ENCODE peak calls at places on chromosomes 1 and 21, in seven cellular contexts. A is Peyer's patch; F is bronchial epithelial cell; Q is stomach; X is left lung; C is lower leg skin; B is CD8-positive, alpha-beta T cell. O is an unnamed sample.
A peak's percentile ranks its signal among the peaks of the same experiment; 100 is the strongest.

GRCh38 chr1:174964261-174964984 is 35.3 kb upstream of the CACYBP start:
- DNase-seq in A (no peak), F (peak; percentile 99), Q (no peak), X (no peak), C (peak; percentile 17), B (no peak), O (no peak)

GRCh38 chr1:109789771-109790170 is 26.0 kb upstream of the EPS8L3 start:
- DNase-seq in A (no peak), F (no peak), Q (peak; percentile 19), X (peak; percentile 22), C (no peak), B (no peak), O (no peak)

GRCh38 chr1:168408531-168409242 is 128.0 kb downstream of the TBX19 start:
- DNase-seq in A (no peak), F (peak; percentile 88), Q (no peak), X (no peak), C (no peak), B (peak; percentile 48), O (no peak)

GRCh38 chr1:119898520-119898919 is 2.2 kb upstream of the ADAM30 start:
- DNase-seq in A (no peak), F (no peak), Q (no peak), X (no peak), C (no peak), B (no peak), O (no peak)

GRCh38 chr1:69940816-69941215 is 264.6 kb downstream of the LRRC40 start:
- DNase-seq in A (no peak), F (no peak), Q (no peak), X (no peak), C (no peak), B (no peak), O (no peak)

GRCh38 chr1:26790551-26790953 is 2.8 kb downstream of the PIGV start:
- DNase-seq in A (no peak), F (no peak), Q (no peak), X (no peak), C (no peak), B (no peak), O (no peak)

GRCh38 chr1:220768127-220768601 is 18.5 kb upstream of the MTARC1 start:
- DNase-seq in A (no peak), F (no peak), Q (peak; percentile 62), X (no peak), C (no peak), B (no peak), O (no peak)

GRCh38 chr1:101407505-101408211 is 170.8 kb downstream of the S1PR1 start:
- DNase-seq in A (no peak), F (no peak), Q (no peak), X (no peak), C (no peak), B (no peak), O (no peak)

GRCh38 chr1:53362851-53363642 is 35.2 kb upstream of the LRP8 start:
- DNase-seq in A (peak; percentile 42), F (no peak), Q (peak; percentile 8), X (peak; percentile 10), C (no peak), B (no peak), O (peak; percentile 78)

GRCh38 chr1:214216779-214217178 is 64.2 kb upstream of the SMYD2 start:
- DNase-seq in A (no peak), F (peak; percentile 96), Q (peak; percentile 50), X (no peak), C (no peak), B (no peak), O (no peak)

GRCh38 chr1:92583821-92584760 is 97.4 kb upstream of the GFI1 start:
- DNase-seq in A (no peak), F (peak; percentile 91), Q (no peak), X (no peak), C (no peak), B (no peak), O (no peak)

GRCh38 chr21:37369307-37369854 is 2.8 kb downstream of the DYRK1A start:
- DNase-seq in A (no peak), F (no peak), Q (no peak), X (no peak), C (no peak), B (no peak), O (no peak)

GRCh38 chr1:46749921-46750404 is 31.0 kb upstream of the EFCAB14 start:
- DNase-seq in A (no peak), F (peak; percentile 74), Q (no peak), X (no peak), C (peak; percentile 81), B (no peak), O (no peak)

GRCh38 chr1:1223891-1224290 is 7.9 kb downstream of the SDF4 start:
- DNase-seq in A (no peak), F (no peak), Q (no peak), X (no peak), C (no peak), B (no peak), O (no peak)

GRCh38 chr1:160777486-160778089 is 18.4 kb upstream of the LY9 start:
- DNase-seq in A (no peak), F (peak; percentile 56), Q (peak; percentile 68), X (no peak), C (no peak), B (no peak), O (peak; percentile 70)
- TF ChIP-seq CTCF in A (peak; percentile 73), F (peak; percentile 83), Q (peak; percentile 61), X (peak; percentile 35), C (no peak), B (peak; percentile 77), O (no peak)

DNA sequence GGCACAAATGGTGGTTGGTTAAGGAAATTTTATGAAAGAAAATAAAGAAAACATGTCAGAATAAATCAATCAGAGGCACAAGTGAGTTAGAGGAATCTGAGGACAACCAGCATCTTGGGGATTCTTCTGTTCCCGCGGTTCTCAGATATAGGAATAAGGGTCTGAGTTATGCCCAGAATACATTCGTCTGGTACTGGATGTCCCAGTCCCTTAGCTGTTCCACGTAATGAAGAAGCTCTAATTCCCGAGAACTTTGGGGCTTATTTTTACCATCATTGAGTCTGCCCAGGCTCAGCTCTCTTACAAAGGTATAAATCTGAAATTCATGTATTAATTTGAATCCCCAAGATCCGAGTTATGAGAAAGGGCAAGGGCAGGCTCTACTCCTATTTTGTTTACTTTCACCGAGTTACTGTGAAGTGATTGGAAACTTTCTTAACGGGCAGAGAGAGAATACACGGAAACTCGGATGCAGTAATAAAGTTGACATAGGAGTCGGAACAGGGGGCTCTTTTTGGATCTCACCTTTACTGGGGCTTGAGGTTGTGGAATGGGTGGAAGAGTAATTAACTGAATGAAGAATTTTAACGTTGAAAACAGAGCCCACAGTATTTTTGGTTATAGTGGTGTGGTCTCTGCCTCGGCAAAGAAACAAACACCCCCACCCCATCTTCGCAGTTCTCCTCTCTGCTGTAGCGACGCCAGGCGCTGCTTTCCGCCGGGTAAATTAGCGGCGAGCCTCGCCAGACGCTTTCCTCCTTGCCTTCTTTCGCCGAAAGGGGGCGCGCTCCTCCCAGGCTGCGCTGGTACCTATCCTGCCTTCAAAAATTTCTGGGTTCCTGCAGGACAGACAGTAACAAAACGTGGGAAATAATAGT is 7.1 kb downstream of the PRRX1 start:
- DNase-seq in A (peak; percentile 58), F (no peak), Q (no peak), X (peak; percentile 34), C (no peak), B (no peak), O (peak; percentile 86)
- TF ChIP-seq CTCF in A (peak; percentile 25), F (peak; percentile 74), Q (peak; percentile 31), X (peak; percentile 47), C (no peak), B (no peak), O (peak; percentile 70)

GRCh38 chr1:164440222-164440621 is 118.8 kb upstream of the PBX1 start:
- DNase-seq in A (no peak), F (no peak), Q (no peak), X (no peak), C (no peak), B (no peak), O (no peak)
- TF ChIP-seq CTCF in A (peak; percentile 31), F (peak; percentile 27), Q (no peak), X (no peak), C (no peak), B (no peak), O (peak; percentile 54)

DNA sequence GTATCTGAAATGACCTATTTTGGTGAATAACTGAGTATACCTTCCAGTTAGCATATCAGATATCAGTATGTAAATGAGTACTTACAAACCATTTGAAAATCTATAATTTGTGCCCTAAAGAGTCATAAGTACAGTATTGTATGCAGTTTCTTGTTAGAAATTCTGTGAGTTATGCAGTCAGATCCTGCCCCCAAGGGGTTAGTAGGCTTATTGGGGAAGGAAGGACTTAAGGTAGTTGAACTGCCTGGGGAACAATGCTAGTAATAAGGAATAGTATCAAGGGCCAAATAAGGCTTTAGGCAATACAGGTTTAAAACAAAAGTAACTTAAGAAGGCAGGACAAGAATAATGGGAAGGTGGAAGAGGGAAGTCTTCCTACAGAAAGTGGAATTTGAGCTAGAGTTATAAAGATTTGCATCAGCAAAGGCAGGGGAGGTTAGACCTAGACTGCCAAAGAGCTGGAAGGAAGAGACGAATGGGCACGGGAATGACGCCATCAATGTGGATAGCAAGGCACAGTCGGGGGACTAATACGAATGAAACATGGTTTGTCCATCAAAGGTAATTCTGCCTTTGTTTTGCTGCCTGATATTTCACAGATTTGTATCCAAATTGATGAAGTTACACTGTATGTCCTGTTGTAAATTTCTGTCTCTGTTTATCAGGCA is 182.9 kb upstream of the DPYD start:
- DNase-seq in A (no peak), F (peak; percentile 13), Q (no peak), X (no peak), C (no peak), B (no peak), O (no peak)
- TF ChIP-seq CTCF in A (no peak), F (no peak), Q (no peak), X (no peak), C (no peak), B (no peak), O (peak; percentile 39)

DNA sequence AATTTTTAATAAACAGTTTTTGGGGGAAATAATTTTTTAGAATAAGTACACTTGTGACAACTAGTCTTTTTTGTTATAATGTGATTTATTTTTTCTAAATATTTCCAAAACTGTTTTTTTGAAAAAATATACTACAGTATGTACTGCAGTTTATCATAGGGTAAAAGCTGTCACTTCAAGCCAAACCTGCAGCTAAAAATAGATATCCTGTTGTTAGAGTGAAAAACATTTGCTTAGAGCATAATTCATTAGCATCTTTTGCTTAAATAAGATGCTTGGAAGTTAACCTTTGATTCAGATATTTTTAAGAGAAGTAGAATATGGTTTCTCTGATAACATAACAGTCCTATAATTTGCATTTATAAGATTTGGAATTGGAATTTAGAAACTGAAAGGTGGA is 21.5 kb downstream of the PRKACB start:
- DNase-seq in A (no peak), F (no peak), Q (no peak), X (no peak), C (no peak), B (no peak), O (no peak)
- TF ChIP-seq CTCF in A (no peak), F (no peak), Q (no peak), X (no peak), C (no peak), B (no peak), O (no peak)

DNA sequence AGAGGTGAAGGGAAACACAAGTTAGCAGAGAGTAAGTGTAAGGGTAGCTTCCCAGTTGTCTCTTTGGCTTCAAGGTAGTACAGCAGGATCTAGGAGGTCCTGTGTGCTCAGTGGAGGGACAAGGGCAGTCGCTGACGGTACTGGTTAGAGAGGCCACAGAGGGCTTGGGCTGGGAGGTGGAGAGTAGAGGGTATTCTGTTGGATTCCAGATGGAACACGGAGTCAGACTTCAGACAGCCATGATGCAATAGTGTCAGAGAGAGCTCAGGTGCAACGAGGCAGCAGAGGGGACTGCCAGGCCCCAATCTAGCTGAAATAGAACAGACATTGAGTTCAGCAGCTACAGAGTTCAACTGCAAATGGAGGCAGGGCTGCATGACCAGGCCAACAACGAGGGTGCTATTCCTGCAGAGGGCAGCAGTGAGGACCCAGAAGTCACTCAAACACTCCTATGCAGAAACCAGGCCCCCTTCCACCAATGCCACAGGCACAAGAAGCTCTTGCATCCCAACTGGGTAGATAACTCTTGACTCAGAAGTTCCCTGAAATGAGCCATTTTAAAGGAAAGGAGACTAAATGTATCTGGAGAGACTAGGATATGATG is 325.0 kb upstream of the ESRRG start:
- DNase-seq in A (no peak), F (no peak), Q (no peak), X (no peak), C (no peak), B (no peak), O (no peak)
- TF ChIP-seq CTCF in A (no peak), F (peak; percentile 52), Q (no peak), X (no peak), C (no peak), B (no peak), O (no peak)

O was measured in osteocyte.